ENCODE peak calls at places on chromosomes 16 and 17, in eight cellular contexts. V is mucosa of descending colon, C is heart left ventricle, R is colonic mucosa, J is body of pancreas, B is cardiac muscle cell, S is cardiac fibroblast, X is heart right ventricle. K is an unnamed sample.

GRCh38 chr17:44045493-44045892 is 21.0 kb downstream of the LSM12 start:
- DNase-seq in C (no peak), J (no peak), V (no peak), X (no peak), R (no peak), B (no peak), S (no peak), K (no peak)

GRCh38 chr16:54862529-54862928 is 68.1 kb upstream of the IRX5 start:
- DNase-seq in X (peak; percentile 33), C (peak; percentile 13), B (peak; percentile 4), V (no peak), S (no peak), J (no peak), R (no peak), K (no peak)

GRCh38 chr16:20637247-20637646 is 60.2 kb downstream of the ACSM1 start:
- DNase-seq in S (no peak), C (no peak), J (no peak), V (no peak), R (no peak), B (no peak), X (no peak), K (no peak)

GRCh38 chr17:50196826-50197225 is 4.6 kb downstream of the COL1A1 start:
- DNase-seq in V (no peak), J (no peak), S (peak; percentile 55), X (no peak), R (no peak), B (no peak), C (no peak), K (no peak)

GRCh38 chr16:79097781-79098180 is 502.8 kb downstream of the MAF start:
- DNase-seq in R (no peak), V (no peak), C (no peak), S (no peak), B (no peak), J (no peak), X (no peak), K (peak; percentile 1)

GRCh38 chr16:56800355-56800754 is 64.7 kb upstream of the SLC12A3 start:
- DNase-seq in C (no peak), R (no peak), J (no peak), V (no peak), X (no peak), S (peak; percentile 37), B (no peak), K (no peak)

GRCh38 chr17:5592382-5592781 is 8.1 kb upstream of the NLRP1 start:
- DNase-seq in V (no peak), B (peak; percentile 65), X (no peak), S (peak; percentile 59), R (no peak), J (no peak), C (no peak), K (peak; percentile 61)

GRCh38 chr16:68416057-68417046 is 32.0 kb downstream of the SMPD3 start:
- DNase-seq in C (no peak), J (peak; percentile 76), S (no peak), V (peak; percentile 84), B (no peak), X (no peak), R (peak; percentile 84), K (peak; percentile 29)

GRCh38 chr17:39357488-39357887 is 43.9 kb downstream of the FBXL20 start:
- DNase-seq in S (no peak), X (no peak), C (no peak), B (no peak), R (no peak), V (no peak), J (no peak), K (peak; percentile 22)

GRCh38 chr16:23724438-23725131 is 11.6 kb upstream of the ERN2 start:
- DNase-seq in X (no peak), B (no peak), J (no peak), S (no peak), R (no peak), C (no peak), V (no peak), K (no peak)

GRCh38 chr16:79283578-79283977 is 317.0 kb downstream of the MAF start:
- DNase-seq in B (no peak), J (no peak), V (peak; percentile 23), R (no peak), S (no peak), X (no peak), C (no peak), K (no peak)

DNA sequence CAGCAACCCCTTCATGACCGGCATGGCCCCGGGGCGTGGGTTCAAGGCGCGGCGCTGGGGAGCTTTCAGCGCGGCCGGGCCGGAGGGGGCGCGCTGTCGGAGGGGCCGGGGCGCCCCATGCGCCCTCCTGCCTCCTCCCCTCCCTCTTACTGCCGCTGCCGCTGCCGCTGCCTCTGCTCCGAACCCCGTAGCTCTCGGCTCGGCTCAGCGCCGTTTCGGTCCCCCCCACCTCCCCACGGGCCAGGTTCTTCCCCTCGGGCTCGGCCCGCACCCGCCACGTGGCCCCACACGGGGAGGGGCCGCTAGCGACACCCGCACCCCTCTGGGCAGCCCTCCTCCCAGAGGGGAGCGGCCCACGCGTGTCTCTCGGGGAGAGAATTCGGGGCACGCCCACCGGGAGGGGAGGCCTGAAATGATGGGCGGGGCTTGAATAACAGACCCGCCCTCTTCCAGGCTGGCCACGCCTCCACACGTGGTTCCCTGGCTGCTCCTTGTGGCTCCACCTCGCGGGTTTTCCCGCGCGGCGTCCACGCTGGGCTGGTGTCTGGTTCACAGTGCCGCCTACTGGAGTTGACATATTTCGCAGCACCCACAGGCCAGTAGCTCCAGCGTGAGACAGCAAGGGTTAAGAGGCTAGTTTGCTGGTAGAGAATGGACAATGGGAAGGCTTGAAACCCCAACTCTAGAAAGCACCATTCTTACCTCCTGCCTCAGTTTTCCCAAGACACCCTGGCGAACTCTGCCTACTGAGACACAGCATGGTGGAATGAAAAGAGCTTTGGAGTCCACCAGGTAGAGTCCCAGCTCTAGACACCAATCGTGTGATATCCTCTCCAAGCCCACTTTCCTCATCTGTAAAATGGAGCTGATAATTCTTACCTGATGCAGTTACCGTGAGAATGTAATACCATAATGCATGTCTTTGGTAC is at the start of gene KCNH4:
- DNase-seq in B (peak; percentile 51), S (peak; percentile 77), J (peak; percentile 77), V (peak; percentile 79), X (peak; percentile 66), C (peak; percentile 76), R (peak; percentile 74), K (peak; percentile 68)
- TF ChIP-seq CTCF in B (peak; percentile 62), S (peak; percentile 55), J (peak; percentile 52), V (peak; percentile 19), X (peak; percentile 67), C (peak; percentile 39), R (peak; percentile 41), K (peak; percentile 42)

GRCh38 chr16:52068447-52069074 is 478.4 kb downstream of the TOX3 start:
- DNase-seq in B (peak; percentile 51), X (no peak), S (peak; percentile 13), R (peak; percentile 31), J (peak; percentile 57), C (no peak), V (peak; percentile 64), K (peak; percentile 57)
- TF ChIP-seq CTCF in B (no peak), X (peak; percentile 51), S (no peak), R (no peak), J (peak; percentile 63), C (peak; percentile 13), V (no peak), K (peak; percentile 59)

GRCh38 chr16:80511824-80512223 is 29.0 kb upstream of the DYNLRB2 start:
- DNase-seq in X (no peak), B (no peak), C (no peak), V (no peak), R (no peak), J (no peak), S (no peak), K (no peak)
- TF ChIP-seq CTCF in X (no peak), B (no peak), C (no peak), V (no peak), R (no peak), J (no peak), S (no peak), K (no peak)

DNA sequence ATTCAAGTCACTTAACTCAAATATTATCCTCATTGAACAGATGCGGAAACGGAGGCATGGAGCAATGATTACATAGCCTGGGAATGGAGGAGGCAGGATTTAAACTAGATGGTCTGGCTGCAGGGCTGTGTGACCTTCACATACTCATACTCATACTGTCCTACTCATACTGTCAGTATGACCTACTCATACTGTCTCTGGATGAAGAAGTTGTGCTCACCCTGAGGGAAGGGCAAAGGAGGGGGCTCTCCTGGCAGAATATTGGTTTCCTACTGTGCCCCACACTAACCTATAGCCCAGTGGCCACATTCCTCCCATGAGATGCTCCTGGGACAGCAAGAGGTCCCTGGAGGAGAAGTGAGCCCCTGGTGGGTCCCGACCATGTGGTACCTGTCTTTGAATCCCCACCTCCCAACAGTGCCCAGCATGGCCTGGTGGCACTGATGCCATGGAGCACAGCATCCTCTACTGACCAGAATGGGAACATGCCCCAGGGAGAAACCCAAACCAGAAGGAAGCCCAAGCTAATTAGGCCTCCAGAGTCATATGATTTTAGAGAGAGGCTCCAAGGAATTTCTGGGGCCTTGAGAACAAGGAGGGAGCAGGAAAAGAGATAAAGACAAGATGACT is 197.3 kb upstream of the SDK2 start:
- DNase-seq in X (no peak), R (no peak), J (no peak), S (peak; percentile 5), B (peak; percentile 42), V (peak; percentile 18), C (no peak), K (no peak)
- TF ChIP-seq CTCF in X (peak; percentile 70), R (peak; percentile 53), J (peak; percentile 19), S (no peak), B (peak; percentile 72), V (peak; percentile 15), C (peak; percentile 49), K (peak; percentile 33)

DNA sequence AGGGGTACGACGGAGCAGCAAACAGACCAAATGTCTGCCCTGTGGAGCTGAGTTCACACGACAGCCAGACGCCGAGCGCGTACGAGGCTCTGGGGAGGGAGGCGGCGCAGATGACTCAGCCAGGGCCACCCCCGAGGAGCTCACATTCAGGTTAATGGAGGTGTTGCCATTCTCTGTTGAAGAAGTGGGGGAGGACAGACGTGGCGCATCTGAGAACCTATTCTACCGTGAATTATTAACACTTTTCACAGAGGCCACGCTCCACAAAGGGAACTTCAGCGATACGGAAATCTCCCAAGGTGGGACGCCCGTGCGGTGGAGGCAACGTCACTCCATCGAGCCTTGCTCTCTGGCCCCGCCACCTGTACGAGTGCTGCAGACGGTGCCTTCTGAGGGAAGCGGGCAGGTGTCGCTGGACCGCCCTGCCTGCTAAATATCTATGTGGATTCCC is 19.2 kb downstream of the ABR start:
- DNase-seq in S (no peak), B (no peak), X (no peak), V (no peak), J (no peak), R (no peak), C (no peak), K (no peak)
- TF ChIP-seq CTCF in S (no peak), B (no peak), X (no peak), V (no peak), J (no peak), R (no peak), C (no peak), K (no peak)

GRCh38 chr16:13923703-13924298 is 3.8 kb downstream of the ERCC4 start:
- DNase-seq in B (peak; percentile 55), V (no peak), J (no peak), R (no peak), C (no peak), S (peak; percentile 80), X (no peak), K (peak; percentile 65)
- TF ChIP-seq CTCF in B (peak; percentile 38), V (peak; percentile 14), J (peak; percentile 74), R (peak; percentile 52), C (peak; percentile 51), S (peak; percentile 39), X (peak; percentile 74), K (peak; percentile 41)

GRCh38 chr16:75208242-75208825 is 1.4 kb upstream of the CTRB2 start:
- DNase-seq in R (no peak), J (no peak), X (no peak), V (no peak), C (no peak), B (no peak), S (no peak), K (no peak)
- TF ChIP-seq CTCF in R (no peak), J (no peak), X (no peak), V (no peak), C (no peak), B (no peak), S (no peak), K (no peak)

K was measured in epithelial cell of esophagus.